ENCODE peak calls at places on chromosomes 13 and 19, in ten cellular contexts. M is kidney epithelial cell, U is heart right ventricle, X is RWPE1, G is lower lobe of right lung, P is GM13977, E is stomach, I is OCI-LY7, Z is WERI-Rb-1, B is A549. D is an unnamed sample.

GRCh38 chr19:28864577-28865042 is 348.3 kb downstream of the UQCRFS1 start:
- DNase-seq in M (no peak), U (peak), X (no peak), G (no peak), P (no peak), E (peak), I (no peak), Z (no peak), B (no peak), D (no peak)

GRCh38 chr13:26270707-26271106 is 16.8 kb downstream of the CDK8 start:
- DNase-seq in M (no peak), U (no peak), X (no peak), G (no peak), P (no peak), E (no peak), I (no peak), Z (no peak), B (no peak), D (no peak)

GRCh38 chr13:78409172-78409571 is 194.2 kb downstream of the POU4F1 start:
- DNase-seq in M (no peak), U (no peak), X (no peak), G (no peak), P (no peak), E (no peak), I (peak), Z (no peak), B (no peak), D (no peak)

GRCh38 chr19:48490980-48491792 is 20.4 kb downstream of the LMTK3 start:
- DNase-seq in M (no peak), U (no peak), X (peak), G (no peak), P (peak), E (peak), I (peak), Z (peak), B (peak), D (no peak)

GRCh38 chr19:47188507-47189033 is 42.4 kb downstream of the BBC3 start:
- DNase-seq in M (no peak), U (no peak), X (no peak), G (no peak), P (no peak), E (no peak), I (no peak), Z (no peak), B (no peak), D (no peak)

GRCh38 chr19:29841559-29842367 is 30.0 kb downstream of the CCNE1 start:
- DNase-seq in M (no peak), U (peak), X (peak), G (no peak), P (no peak), E (no peak), I (peak), Z (peak), B (peak), D (peak)

GRCh38 chr13:41597348-41598041 is 140.1 kb downstream of the RGCC start:
- DNase-seq in M (no peak), U (no peak), X (no peak), G (no peak), P (no peak), E (no peak), I (no peak), Z (no peak), B (no peak), D (no peak)

GRCh38 chr19:3580156-3580955 is 4.9 kb upstream of the GIPC3 start:
- DNase-seq in M (peak), U (no peak), X (no peak), G (no peak), P (no peak), E (no peak), I (no peak), Z (no peak), B (peak), D (no peak)

GRCh38 chr19:1551068-1552040 is 16.8 kb downstream of the MEX3D start:
- DNase-seq in M (no peak), U (no peak), X (no peak), G (no peak), P (no peak), E (no peak), I (no peak), Z (no peak), B (no peak), D (no peak)

GRCh38 chr13:99911069-99911964 is 60.2 kb downstream of the ZIC5 start:
- DNase-seq in M (no peak), U (no peak), X (no peak), G (no peak), P (no peak), E (no peak), I (no peak), Z (no peak), B (no peak), D (no peak)

GRCh38 chr13:109842521-109842920 is 56.1 kb upstream of the IRS2 start:
- DNase-seq in M (no peak), U (no peak), X (no peak), G (no peak), P (no peak), E (no peak), I (no peak), Z (no peak), B (no peak), D (no peak)

GRCh38 chr13:46489586-46490023 is 63.4 kb upstream of the LRCH1 start:
- DNase-seq in M (peak), U (no peak), X (no peak), G (no peak), P (no peak), E (no peak), I (no peak), Z (no peak), B (no peak), D (no peak)

GRCh38 chr19:11378319-11379189 is 4.1 kb downstream of the SWSAP1 start:
- DNase-seq in M (no peak), U (peak), X (peak), G (peak), P (no peak), E (peak), I (peak), Z (peak), B (peak), D (no peak)

GRCh38 chr13:41017153-41017552 is 2.0 kb downstream of the ELF1 start:
- DNase-seq in M (no peak), U (no peak), X (no peak), G (no peak), P (no peak), E (peak), I (peak), Z (no peak), B (peak), D (no peak)

GRCh38 chr13:38635030-38635429 is 51.8 kb upstream of the FREM2 start:
- DNase-seq in M (no peak), U (no peak), X (no peak), G (no peak), P (no peak), E (no peak), I (no peak), Z (no peak), B (no peak), D (no peak)

GRCh38 chr13:99320693-99321481 is 13.7 kb upstream of the GPR183 start:
- DNase-seq in M (no peak), U (no peak), X (peak), G (no peak), P (no peak), E (no peak), I (no peak), Z (no peak), B (peak), D (no peak)

GRCh38 chr19:50024719-50025021 is 502 bp downstream of the VRK3 start:
- DNase-seq in M (no peak), U (no peak), X (no peak), G (no peak), P (no peak), E (no peak), I (no peak), Z (no peak), B (no peak), D (no peak)

GRCh38 chr13:33349314-33349995 is 63.9 kb upstream of the STARD13 start:
- DNase-seq in M (no peak), U (peak), X (no peak), G (no peak), P (no peak), E (no peak), I (no peak), Z (no peak), B (no peak), D (no peak)

GRCh38 chr19:10305139-10305806 is 4.3 kb downstream of the ZGLP1 start:
- DNase-seq in M (no peak), U (peak), X (peak), G (peak), P (no peak), E (no peak), I (no peak), Z (peak), B (no peak), D (no peak)

GRCh38 chr19:9865732-9866627 is 30.9 kb downstream of the PIN1 start:
- DNase-seq in M (no peak), U (no peak), X (no peak), G (no peak), P (no peak), E (no peak), I (peak), Z (no peak), B (no peak), D (no peak)

GRCh38 chr13:94362411-94362909 is 117.0 kb downstream of the DCT start:
- DNase-seq in M (peak), U (peak), X (peak), G (no peak), P (peak), E (peak), I (peak), Z (peak), B (peak), D (no peak)

GRCh38 chr19:35095667-35096368 is 19.8 kb upstream of the FXYD3 start:
- DNase-seq in M (no peak), U (no peak), X (peak), G (no peak), P (no peak), E (no peak), I (no peak), Z (peak), B (no peak), D (no peak)

GRCh38 chr19:48295458-48295857 is 25.6 kb downstream of the ZNF114 start:
- DNase-seq in M (no peak), U (no peak), X (no peak), G (no peak), P (no peak), E (no peak), I (no peak), Z (no peak), B (no peak), D (no peak)

GRCh38 chr19:32387701-32388392 is 17.7 kb upstream of the DPY19L3 start:
- DNase-seq in M (no peak), U (no peak), X (no peak), G (no peak), P (no peak), E (no peak), I (no peak), Z (peak), B (no peak), D (no peak)

GRCh38 chr19:40443930-40444180 is 280 bp downstream of the SERTAD3 start:
- DNase-seq in M (no peak), U (no peak), X (peak), G (no peak), P (no peak), E (no peak), I (peak), Z (no peak), B (no peak), D (no peak)

GRCh38 chr13:65784088-65784816 is 1445.9 kb downstream of the PCDH9 start:
- DNase-seq in M (no peak), U (no peak), X (no peak), G (no peak), P (no peak), E (no peak), I (no peak), Z (no peak), B (no peak), D (no peak)

GRCh38 chr13:50081106-50081898 is 66.1 kb downstream of the KCNRG start:
- DNase-seq in M (no peak), U (peak), X (no peak), G (peak), P (peak), E (peak), I (peak), Z (peak), B (peak), D (peak)

GRCh38 chr19:3146677-3147100 is 10.9 kb downstream of the GNA15 start:
- DNase-seq in M (no peak), U (no peak), X (no peak), G (peak), P (no peak), E (no peak), I (peak), Z (peak), B (no peak), D (no peak)

GRCh38 chr19:38661996-38662395 is 14.5 kb downstream of the ACTN4 start:
- DNase-seq in M (no peak), U (no peak), X (no peak), G (no peak), P (no peak), E (peak), I (no peak), Z (no peak), B (no peak), D (no peak)

GRCh38 chr19:8194528-8195275 is 14.5 kb upstream of the CERS4 start:
- DNase-seq in M (no peak), U (no peak), X (no peak), G (peak), P (peak), E (peak), I (peak), Z (peak), B (no peak), D (no peak)

GRCh38 chr19:11420894-11421606 is 1.9 kb upstream of the RGL3 start:
- DNase-seq in M (no peak), U (peak), X (no peak), G (no peak), P (peak), E (no peak), I (no peak), Z (no peak), B (no peak), D (no peak)

GRCh38 chr19:44847144-44848035 is 1.3 kb downstream of the NECTIN2 start:
- DNase-seq in M (no peak), U (peak), X (peak), G (peak), P (no peak), E (peak), I (no peak), Z (peak), B (peak), D (no peak)

GRCh38 chr19:19134687-19135158 is 3.6 kb downstream of the TMEM161A start:
- DNase-seq in M (no peak), U (peak), X (no peak), G (peak), P (no peak), E (peak), I (peak), Z (no peak), B (no peak), D (no peak)

GRCh38 chr19:23913931-23914330 is 755 bp upstream of the ZNF726 start:
- DNase-seq in M (no peak), U (no peak), X (no peak), G (no peak), P (no peak), E (no peak), I (no peak), Z (no peak), B (no peak), D (no peak)

GRCh38 chr13:40581277-40581579 is 85.2 kb downstream of the FOXO1 start:
- DNase-seq in M (no peak), U (no peak), X (no peak), G (no peak), P (no peak), E (no peak), I (peak), Z (no peak), B (no peak), D (no peak)

GRCh38 chr13:50277906-50278305 is 262.7 kb downstream of the KCNRG start:
- DNase-seq in M (no peak), U (no peak), X (no peak), G (no peak), P (no peak), E (no peak), I (no peak), Z (no peak), B (no peak), D (no peak)

GRCh38 chr13:37134411-37135041 is 29.1 kb upstream of the CSNK1A1L start:
- DNase-seq in M (peak), U (no peak), X (no peak), G (no peak), P (no peak), E (no peak), I (no peak), Z (no peak), B (no peak), D (no peak)

GRCh38 chr13:76713280-76713679 is 172.9 kb downstream of the KCTD12 start:
- DNase-seq in M (no peak), U (no peak), X (no peak), G (no peak), P (no peak), E (no peak), I (no peak), Z (no peak), B (no peak), D (no peak)

GRCh38 chr13:72255908-72256307 is 388.9 kb upstream of the DACH1 start:
- DNase-seq in M (no peak), U (no peak), X (peak), G (no peak), P (no peak), E (no peak), I (no peak), Z (peak), B (peak), D (no peak)
- TF ChIP-seq CTCF in M (peak), U (peak), X (peak), G (no peak), P (peak), E (no peak), I (peak), Z (peak), B (no peak), D (peak)

DNA sequence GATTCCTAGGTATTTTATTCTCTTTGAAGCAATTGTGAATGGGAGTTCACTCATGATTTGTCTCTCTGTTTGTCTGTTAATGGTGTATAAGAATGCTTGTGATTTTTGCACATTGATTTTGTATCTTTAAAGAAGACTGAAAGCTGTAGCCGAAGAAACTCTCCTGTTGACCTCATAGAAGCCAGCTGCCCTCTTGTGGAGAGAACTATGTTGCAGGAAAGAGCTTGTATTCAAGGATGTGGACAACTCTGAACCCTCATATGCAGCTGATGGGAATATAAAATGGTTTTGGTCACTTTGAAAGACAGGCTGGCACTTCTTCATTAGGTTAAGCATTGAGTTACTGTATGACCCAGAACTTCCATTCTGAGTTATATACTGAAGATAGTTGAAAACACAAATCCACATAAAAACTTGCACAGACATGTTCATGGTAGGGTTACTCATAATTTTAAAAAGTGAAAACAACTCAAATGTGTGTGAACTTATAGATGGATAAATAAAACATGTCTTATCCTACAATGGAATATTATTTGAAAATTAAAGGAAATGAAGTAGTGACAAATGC is 65.8 kb upstream of the SLITRK6 start:
- DNase-seq in M (no peak), U (no peak), X (peak), G (no peak), P (peak), E (no peak), I (peak), Z (peak), B (peak), D (no peak)
- TF ChIP-seq CTCF in M (peak), U (no peak), X (no peak), G (no peak), P (peak), E (no peak), I (peak), Z (peak), B (no peak), D (peak)

GRCh38 chr19:15926484-15926883 is 7.8 kb downstream of the CYP4F11 start:
- DNase-seq in M (no peak), U (no peak), X (no peak), G (no peak), P (no peak), E (no peak), I (no peak), Z (no peak), B (no peak), D (no peak)
- TF ChIP-seq CTCF in M (no peak), U (no peak), X (no peak), G (no peak), P (no peak), E (no peak), I (no peak), Z (no peak), B (no peak), D (no peak)

DNA sequence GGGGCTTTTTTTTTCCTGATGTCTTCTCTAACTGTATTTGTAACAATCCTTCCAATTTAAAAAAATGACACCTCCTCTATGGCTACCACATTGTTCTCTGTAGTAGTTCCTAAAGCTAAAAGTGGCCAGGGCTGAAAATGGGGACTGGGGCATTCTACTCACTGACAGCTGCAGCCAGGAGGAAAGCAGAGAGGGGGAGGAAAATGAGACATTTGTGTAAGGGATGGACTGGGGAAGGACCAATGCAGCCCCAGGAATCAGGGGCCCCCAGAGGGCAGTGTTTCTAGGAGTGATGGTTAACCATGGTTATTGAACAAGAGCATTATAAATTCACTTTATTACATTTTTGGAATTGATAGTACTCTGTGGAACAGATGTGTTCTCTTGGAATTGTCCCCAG is 34.3 kb upstream of the C1QTNF9 start:
- DNase-seq in M (no peak), U (no peak), X (no peak), G (no peak), P (no peak), E (peak), I (no peak), Z (no peak), B (no peak), D (no peak)
- TF ChIP-seq CTCF in M (no peak), U (peak), X (no peak), G (no peak), P (peak), E (no peak), I (no peak), Z (no peak), B (no peak), D (no peak)

DNA sequence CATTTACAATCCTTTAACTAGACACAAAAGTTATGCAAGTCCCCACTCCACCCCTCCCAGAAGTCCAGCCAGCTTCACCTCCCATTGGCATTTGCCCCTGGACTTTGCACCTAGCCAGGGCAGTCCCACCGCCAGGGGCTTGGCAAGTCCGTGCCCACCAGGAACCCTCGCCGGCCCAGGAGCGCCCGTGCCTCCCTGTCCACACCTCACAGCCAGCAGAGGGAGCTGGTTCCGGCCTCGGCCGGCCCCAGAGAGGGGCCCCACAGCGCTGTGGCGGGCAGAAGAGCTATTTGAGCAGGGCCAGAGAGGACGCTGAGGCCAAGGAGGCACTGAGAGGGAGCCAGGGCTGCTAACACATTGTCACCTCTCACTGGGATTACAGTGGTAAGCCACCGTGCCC is 796.6 kb upstream of the PCDH20 start:
- DNase-seq in M (no peak), U (no peak), X (no peak), G (no peak), P (no peak), E (no peak), I (no peak), Z (no peak), B (no peak), D (no peak)
- TF ChIP-seq CTCF in M (no peak), U (no peak), X (no peak), G (no peak), P (no peak), E (no peak), I (peak), Z (no peak), B (no peak), D (no peak)

DNA sequence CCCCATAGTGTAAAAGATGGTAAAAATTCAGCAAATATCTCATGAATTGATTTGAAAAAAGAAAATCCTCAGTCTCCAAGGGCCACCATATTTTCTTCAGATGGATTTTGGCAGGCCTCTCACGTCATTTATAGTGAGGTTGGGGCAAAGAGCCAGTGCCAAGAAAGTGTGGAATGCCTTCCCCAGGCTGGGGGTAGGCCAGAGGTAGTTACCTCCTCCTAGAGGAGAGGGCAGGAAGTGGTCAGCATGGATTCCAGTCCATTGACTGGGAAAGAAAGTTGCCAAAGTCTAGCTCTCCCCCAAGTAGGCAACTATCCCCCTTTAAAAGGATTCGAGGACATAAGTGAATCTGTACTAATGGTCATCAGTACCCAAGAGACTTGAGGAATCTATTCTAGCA is 68.4 kb upstream of the KCTD4 start:
- DNase-seq in M (no peak), U (no peak), X (no peak), G (no peak), P (no peak), E (no peak), I (no peak), Z (no peak), B (no peak), D (no peak)
- TF ChIP-seq CTCF in M (no peak), U (no peak), X (no peak), G (no peak), P (peak), E (no peak), I (no peak), Z (no peak), B (no peak), D (no peak)

GRCh38 chr13:113649212-113649611 is 8.8 kb downstream of the ATP4B start:
- DNase-seq in M (no peak), U (no peak), X (no peak), G (peak), P (no peak), E (peak), I (no peak), Z (peak), B (no peak), D (no peak)
- TF ChIP-seq CTCF in M (no peak), U (no peak), X (no peak), G (no peak), P (no peak), E (no peak), I (no peak), Z (peak), B (no peak), D (no peak)

GRCh38 chr13:102845630-102846260 is at the start of gene ERCC5:
- DNase-seq in M (peak), U (peak), X (peak), G (peak), P (peak), E (peak), I (peak), Z (peak), B (peak), D (peak)
- TF ChIP-seq CTCF in M (no peak), U (no peak), X (no peak), G (no peak), P (peak), E (no peak), I (no peak), Z (peak), B (no peak), D (no peak)

D was measured in chondrocyte.